ENCODE peak calls at places on chromosomes 1 and 21, in six cellular contexts. G, B, V, Z, Y and T are unnamed samples.

GRCh38 chr21:27371688-27372331 is 404.9 kb upstream of the ADAMTS5 start:
- DNase-seq in Z (peak), G (no peak), B (peak), V (peak), Y (no peak), T (no peak)

GRCh38 chr1:25867210-25867991 is 8.1 kb downstream of the PAQR7 start:
- DNase-seq in V (no peak), Y (no peak), B (no peak), Z (no peak), G (no peak), T (no peak)

GRCh38 chr1:198937231-198938031 is 298.6 kb downstream of the PTPRC start:
- DNase-seq in V (peak), Z (peak), B (peak), Y (no peak), G (no peak), T (peak)

GRCh38 chr1:154578058-154578418 is 10.5 kb downstream of the CHRNB2 start:
- DNase-seq in G (peak), Z (no peak), V (peak), Y (no peak), B (no peak), T (no peak)

GRCh38 chr1:3978196-3978927 is 78.3 kb upstream of the C1orf174 start:
- DNase-seq in V (no peak), Z (no peak), B (no peak), G (no peak), Y (no peak), T (no peak)

GRCh38 chr1:178633068-178633467 is 92.0 kb upstream of the RALGPS2 start:
- DNase-seq in G (no peak), B (peak), Z (peak), V (no peak), Y (no peak), T (peak)

GRCh38 chr1:231037585-231038517 is 2.2 kb downstream of the FAM89A start:
- DNase-seq in B (no peak), V (no peak), G (no peak), Y (no peak), Z (no peak), T (no peak)

GRCh38 chr1:205587576-205587975 is 44.2 kb downstream of the ELK4 start:
- DNase-seq in G (peak), Y (no peak), B (no peak), Z (no peak), V (no peak), T (no peak)

GRCh38 chr21:22438428-22439086 is 1440.3 kb downstream of the NCAM2 start:
- DNase-seq in Y (no peak), V (no peak), G (no peak), B (no peak), Z (no peak), T (no peak)

GRCh38 chr1:12087797-12088314 is 24.8 kb downstream of the TNFRSF8 start:
- DNase-seq in Y (no peak), G (no peak), V (no peak), B (no peak), Z (no peak), T (no peak)

GRCh38 chr1:38803647-38804046 is 55.9 kb downstream of the RRAGC start:
- DNase-seq in B (no peak), Z (peak), G (no peak), V (peak), Y (no peak), T (no peak)

GRCh38 chr1:177864530-177865305 is 105.1 kb downstream of the SEC16B start:
- DNase-seq in G (no peak), Y (no peak), B (no peak), Z (no peak), V (peak), T (no peak)

GRCh38 chr1:208449951-208450350 is 205.8 kb upstream of the PLXNA2 start:
- DNase-seq in V (no peak), Z (no peak), G (no peak), B (no peak), Y (no peak), T (no peak)

GRCh38 chr1:168116327-168116799 is 20.4 kb downstream of the GPR161 start:
- DNase-seq in B (no peak), G (no peak), Z (no peak), V (no peak), Y (no peak), T (no peak)

GRCh38 chr1:212188599-212189351 is 96.4 kb upstream of the PPP2R5A start:
- DNase-seq in Z (no peak), B (no peak), V (no peak), Y (no peak), G (no peak), T (no peak)

GRCh38 chr21:45988366-45989347 is 7.1 kb downstream of the COL6A1 start:
- DNase-seq in Y (no peak), G (peak), Z (no peak), V (no peak), B (no peak), T (no peak)

GRCh38 chr1:32744063-32744410 is 41.5 kb upstream of the SYNC start:
- DNase-seq in B (no peak), V (no peak), Y (no peak), G (no peak), Z (no peak), T (no peak)

GRCh38 chr1:192376387-192376786 is 59.6 kb downstream of the RGS21 start:
- DNase-seq in B (no peak), G (no peak), Z (no peak), V (no peak), Y (no peak), T (no peak)

GRCh38 chr21:33969600-33969999 is 54.0 kb upstream of the ATP5PO start:
- DNase-seq in Y (no peak), B (no peak), G (no peak), Z (no peak), V (no peak), T (no peak)

GRCh38 chr21:17688912-17689874 is 76.5 kb upstream of the BTG3 start:
- DNase-seq in Z (peak), B (no peak), G (no peak), V (no peak), Y (peak), T (no peak)

GRCh38 chr1:246291141-246291540 is 215.9 kb downstream of the SMYD3 start:
- DNase-seq in V (no peak), B (no peak), G (no peak), Z (no peak), Y (no peak), T (no peak)

GRCh38 chr1:90717665-90718410 is 736 bp upstream of the BARHL2 start:
- DNase-seq in V (peak), Z (peak), Y (no peak), B (no peak), G (peak), T (peak)

GRCh38 chr1:168774241-168774640 is 45.2 kb upstream of the DPT start:
- DNase-seq in V (peak), Y (no peak), Z (no peak), G (no peak), B (no peak), T (peak)